ENCODE peak calls at places on chromosomes 5 and 9, in six cellular contexts. Z is MV-4-11; I is activated effector memory CD4-positive, alpha-beta T cell treated with anti-CD3 and anti-CD28 coated beads, Interleukin-2, amount 50 U/mL, for 16 hours; H is stimulated activated CD4-positive, alpha-beta T cell treated with anti-CD3 and anti-CD28 coated beads, Interleukin-4, amount 100 ng/mL, for 24 hours; Q is progenitor cell of endocrine pancreas; W is cardiac fibroblast. B is an unnamed sample.

GRCh38 chr5:125349432-125349831 is 603.0 kb upstream of the ZNF608 start:
- DNase-seq in W (peak; percentile 38), I (no peak), H (no peak), Z (no peak), Q (no peak), B (no peak)

GRCh38 chr9:38371495-38371894 is 21.0 kb upstream of the ALDH1B1 start:
- DNase-seq in Z (peak; percentile 10), I (peak; percentile 47), W (peak; percentile 35), Q (no peak), H (peak; percentile 8), B (peak; percentile 61)

GRCh38 chr9:33739407-33739806 is 56.0 kb upstream of the PRSS3 start:
- DNase-seq in I (no peak), Z (no peak), Q (no peak), H (no peak), W (no peak), B (no peak)

GRCh38 chr9:131282175-131282574 is 5.9 kb upstream of the FAM78A start:
- DNase-seq in I (no peak), H (no peak), W (no peak), Q (no peak), Z (no peak), B (no peak)

GRCh38 chr5:73213566-73213998 is 40.6 kb downstream of the TMEM174 start:
- DNase-seq in Q (no peak), I (no peak), H (no peak), Z (no peak), W (peak; percentile 66), B (no peak)

GRCh38 chr5:59725393-59725768 is 168.1 kb downstream of the PDE4D start:
- DNase-seq in W (no peak), Q (no peak), H (no peak), Z (no peak), I (no peak), B (no peak)

GRCh38 chr5:141494761-141495455 is 6.0 kb downstream of the PCDHGC5 start:
- DNase-seq in H (no peak), Q (no peak), W (no peak), I (no peak), Z (no peak), B (no peak)

GRCh38 chr5:156934450-156935211 is 28.4 kb downstream of the TIMD4 start:
- DNase-seq in Z (no peak), W (no peak), H (peak; percentile 67), I (peak; percentile 76), Q (no peak), B (no peak)

GRCh38 chr5:2753452-2754409 is 2.3 kb upstream of the IRX2 start:
- DNase-seq in I (no peak), Q (no peak), Z (no peak), W (no peak), H (no peak), B (no peak)

GRCh38 chr9:22379272-22379671 is 67.4 kb upstream of the DMRTA1 start:
- DNase-seq in W (no peak), Q (no peak), Z (no peak), I (no peak), H (no peak), B (no peak)

GRCh38 chr5:14410068-14410941 is 171.3 kb upstream of the OTULINL start:
- DNase-seq in Q (no peak), Z (no peak), I (no peak), W (peak; percentile 47), H (no peak), B (no peak)

GRCh38 chr5:109316631-109317030 is 93.1 kb downstream of the PJA2 start:
- DNase-seq in Q (no peak), W (peak; percentile 42), Z (no peak), I (no peak), H (no peak), B (no peak)

GRCh38 chr9:22041792-22042191 is 32.7 kb upstream of the CDKN2B start:
- DNase-seq in W (peak; percentile 41), Q (no peak), H (no peak), I (no peak), Z (no peak), B (peak; percentile 40)

GRCh38 chr5:81852277-81853004 is 101.5 kb upstream of the SSBP2 start:
- DNase-seq in W (no peak), Z (peak; percentile 30), I (peak; percentile 65), H (no peak), Q (no peak), B (peak; percentile 82)

GRCh38 chr9:133098871-133099270 is 22.2 kb downstream of the RALGDS start:
- DNase-seq in Z (no peak), W (no peak), Q (no peak), H (no peak), I (peak; percentile 53), B (no peak)

GRCh38 chr9:131668439-131669233 is 71.2 kb downstream of the RAPGEF1 start:
- DNase-seq in W (peak; percentile 70), Q (no peak), I (peak; percentile 88), Z (peak; percentile 31), H (peak; percentile 79), B (peak; percentile 32)

GRCh38 chr9:97447030-97447429 is 35.1 kb downstream of the TDRD7 start:
- DNase-seq in I (no peak), Q (no peak), H (no peak), W (no peak), Z (peak; percentile 75), B (no peak)

B was measured in NCI-H510A treated with DMSO at 0.1 percent for 48 hours.